ENCODE peak calls at places on chromosomes 6 and 20, in seven cellular contexts. R is CD8-positive, alpha-beta memory T cell; B is tibial artery; Z is mesendoderm; D is testis; A is H9; W is endodermal cell. V is an unnamed sample. For H3K27me3, the result is how much of the 10 kb centered on the place peaks cover.

GRCh38 chr20:40698281-40698680 is 9.2 kb upstream of the MAFB start:
- DNase-seq in D (no peak), R (no peak), A (no peak), Z (no peak), B (no peak), W (no peak), V (no peak)

GRCh38 chr20:3183896-3184295 is 10.5 kb upstream of the LZTS3 start:
- DNase-seq in D (no peak), A (no peak), Z (no peak), W (no peak), R (no peak), B (no peak), V (no peak)

GRCh38 chr6:168007592-168008338 is 10.3 kb downstream of the KIF25 start:
- DNase-seq in D (no peak), B (no peak), Z (peak), W (no peak), A (no peak), R (no peak), V (peak)

GRCh38 chr6:63637865-63638445 is 2.4 kb downstream of the PHF3 start:
- DNase-seq in W (no peak), A (no peak), D (no peak), R (no peak), B (no peak), Z (no peak), V (no peak)

GRCh38 chr20:25035924-25036323 is 22.0 kb downstream of the ACSS1 start:
- DNase-seq in A (no peak), B (no peak), R (peak), Z (no peak), W (no peak), D (peak), V (no peak)

GRCh38 chr6:158506577-158506976 is 53.3 kb upstream of the TMEM181 start:
- DNase-seq in R (no peak), W (peak), Z (peak), A (peak), D (peak), B (no peak), V (peak)

GRCh38 chr6:107318100-107318736 is 141.1 kb downstream of the PDSS2 start:
- DNase-seq in B (no peak), R (peak), W (peak), D (peak), A (peak), Z (peak), V (peak)

GRCh38 chr6:169498887-169499513 is 202.8 kb downstream of the WDR27 start:
- DNase-seq in A (no peak), D (no peak), R (no peak), W (no peak), Z (no peak), B (no peak), V (no peak)

GRCh38 chr6:158879180-158879579 is 60.0 kb upstream of the EZR start:
- DNase-seq in Z (peak), A (peak), R (no peak), W (no peak), B (no peak), D (no peak), V (no peak)

GRCh38 chr6:6494677-6495076 is 93.8 kb upstream of the LY86 start:
- DNase-seq in D (peak), Z (peak), B (peak), W (peak), R (no peak), A (peak), V (no peak)

GRCh38 chr6:144158133-144158532 is 7.8 kb downstream of the STX11 start:
- DNase-seq in B (no peak), W (peak), A (no peak), R (no peak), Z (peak), D (peak), V (peak)

GRCh38 chr20:34791289-34792020 is 34.0 kb downstream of the NCOA6 start:
- DNase-seq in W (no peak), B (no peak), Z (no peak), D (no peak), A (no peak), R (no peak), V (peak)

GRCh38 chr20:42985628-42986027 is 204.1 kb downstream of the PTPRT start:
- DNase-seq in R (no peak), W (no peak), Z (peak), D (no peak), A (no peak), B (no peak), V (no peak)

GRCh38 chr20:4972506-4973251 is 28.6 kb downstream of the SLC23A2 start:
- DNase-seq in D (no peak), A (no peak), Z (no peak), B (no peak), W (no peak), R (no peak), V (peak)

GRCh38 chr20:20915855-20916254 is 190.3 kb downstream of the LINC00237 start:
- DNase-seq in R (no peak), Z (no peak), D (no peak), W (no peak), A (no peak), B (no peak), V (no peak)

GRCh38 chr6:87237804-87238203 is 82.4 kb downstream of the ZNF292 start:
- DNase-seq in D (no peak), R (peak), A (no peak), Z (peak), B (no peak), W (no peak), V (no peak)

GRCh38 chr6:16758163-16758975 is 2.9 kb downstream of the ATXN1 start:
- DNase-seq in A (no peak), R (no peak), Z (peak), B (no peak), W (peak), D (peak), V (no peak)

GRCh38 chr6:43308101-43308989 is at the start of gene CRIP3:
- DNase-seq in W (peak), A (peak), Z (peak), B (no peak), R (peak), D (peak), V (no peak)

GRCh38 chr6:17870302-17871168 is 116.9 kb downstream of the KIF13A start:
- DNase-seq in D (no peak), R (no peak), B (no peak), W (no peak), Z (no peak), A (no peak), V (no peak)
- H3K27ac ChIP-seq in D (no peak), R (no peak), B (no peak), W (no peak), Z (no peak), A (no peak), V (no peak)

GRCh38 chr6:108523697-108524096 is 37.0 kb upstream of the FOXO3 start:
- DNase-seq in W (no peak), Z (no peak), D (no peak), B (no peak), A (no peak), R (no peak), V (no peak)

GRCh38 chr6:108521616-108522107 is 39.1 kb upstream of the FOXO3 start:
- DNase-seq in D (no peak), A (no peak), B (no peak), Z (peak), R (no peak), W (no peak), V (no peak)

GRCh38 chr6:108526739-108527174 is 34.0 kb upstream of the FOXO3 start:
- DNase-seq in W (peak), D (peak), B (no peak), A (no peak), Z (peak), R (no peak), V (peak)

GRCh38 chr6:108528878-108529277 is 31.8 kb upstream of the FOXO3 start:
- DNase-seq in W (no peak), R (no peak), A (no peak), Z (no peak), B (no peak), D (no peak), V (no peak)

GRCh38 chr6:108524528-108525218 is 36.0 kb upstream of the FOXO3 start:
- DNase-seq in W (peak), Z (peak), B (no peak), D (no peak), A (no peak), R (no peak), V (no peak)
- H3K27me3 ChIP-seq in W (under half), Z (under half), B (under half), D (under half), A (under half), R (under half), V (under half)

DNA sequence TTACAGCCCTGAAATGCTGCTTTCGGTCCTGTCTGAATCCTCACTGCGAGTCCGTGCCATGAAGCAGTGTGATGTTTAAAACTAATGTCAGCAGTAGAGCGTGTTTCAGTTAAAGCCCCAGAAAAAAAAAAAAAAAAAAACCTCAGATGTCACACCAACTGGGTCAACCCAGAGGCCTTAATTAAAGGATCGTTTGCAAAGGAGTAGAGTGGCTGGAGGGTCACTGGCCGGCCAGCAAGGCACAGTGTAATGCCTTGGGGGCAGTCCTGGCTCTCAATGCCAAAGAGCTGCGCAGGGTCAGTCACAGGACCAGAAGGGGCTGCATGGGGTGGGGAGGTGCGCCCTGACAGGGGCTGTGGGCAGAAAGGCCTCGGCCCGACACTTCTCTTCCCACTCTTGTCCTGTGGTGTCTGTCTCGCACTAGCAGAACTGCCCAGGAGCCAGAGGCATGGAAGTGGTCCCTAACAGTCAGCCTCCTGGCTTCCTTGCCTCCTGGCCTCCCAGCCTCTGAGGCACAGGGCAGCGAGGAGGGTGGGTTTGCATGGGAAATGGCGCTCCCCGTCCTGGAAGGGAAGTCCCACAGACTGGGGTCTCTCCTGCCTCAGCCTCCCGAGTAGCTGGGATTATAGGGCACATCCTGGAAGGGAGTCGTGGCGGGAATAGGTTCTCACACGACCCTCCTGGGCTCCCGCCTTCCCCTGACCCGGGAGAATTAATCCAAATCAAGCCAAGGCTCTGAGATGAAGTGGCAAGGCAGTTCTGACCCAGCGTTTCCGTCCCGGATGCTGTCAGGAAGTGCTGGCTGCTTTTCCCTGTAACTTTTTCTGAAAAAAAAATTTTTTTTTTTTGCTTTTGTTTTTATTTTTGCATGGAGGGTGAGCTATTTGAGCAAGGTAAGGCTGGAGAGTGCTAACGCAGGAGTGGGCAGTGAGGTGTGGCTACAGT is 53.7 kb upstream of the MPC1 start:
- DNase-seq in A (no peak), B (no peak), W (no peak), D (no peak), R (no peak), Z (no peak), V (no peak)
- H3K27ac ChIP-seq in A (no peak), B (no peak), W (no peak), D (no peak), R (no peak), Z (no peak), V (no peak)

GRCh38 chr6:149088361-149088760 is 229.2 kb upstream of the TAB2 start:
- DNase-seq in D (no peak), W (no peak), R (no peak), B (no peak), A (no peak), Z (no peak), V (no peak)
- H3K27me3 ChIP-seq in D (under half), W (under half), R (under half), B (under half), A (under half), Z (under half), V (under half)

DNA sequence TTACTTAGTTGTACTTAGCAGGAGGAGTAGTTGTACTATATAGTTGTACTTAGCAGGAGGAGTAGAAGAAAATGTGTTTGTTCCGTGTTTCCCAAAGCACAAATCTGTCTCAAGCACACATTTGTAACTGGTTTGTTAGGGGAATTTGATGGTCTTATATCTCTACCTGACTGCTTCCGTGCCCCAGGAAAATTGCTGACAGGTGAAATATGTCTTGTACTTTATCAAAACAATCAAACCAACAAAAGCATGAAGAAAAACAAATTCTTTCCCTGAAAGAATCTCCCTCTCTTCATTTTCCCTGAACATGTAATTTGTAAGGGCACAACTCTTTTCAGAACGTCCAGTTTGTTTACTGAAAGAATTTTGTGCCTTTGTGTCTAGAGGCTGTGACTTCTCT is 106.6 kb upstream of the RGS17 start:
- DNase-seq in W (no peak), R (no peak), D (no peak), A (no peak), Z (no peak), B (no peak), V (no peak)
- H3K27ac ChIP-seq in W (no peak), R (no peak), D (no peak), A (no peak), Z (no peak), B (no peak), V (no peak)